ENCODE peak calls at places on chromosomes 3 and 15, in five cellular contexts. X, T, V, J and R are unnamed samples.

GRCh38 chr3:169457807-169458206 is 205.7 kb downstream of the MECOM start:
- DNase-seq in T (no peak), X (no peak), J (no peak), V (no peak), R (no peak)

GRCh38 chr15:50183112-50183794 is 1.3 kb downstream of the SLC27A2 start:
- DNase-seq in T (peak; percentile 60), X (no peak), V (no peak), J (peak; percentile 21), R (no peak)

GRCh38 chr3:86418861-86419260 is 572.1 kb downstream of the VGLL3 start:
- DNase-seq in V (no peak), T (no peak), J (no peak), X (no peak), R (no peak)

GRCh38 chr3:24052446-24052845 is 107.4 kb downstream of the NR1D2 start:
- DNase-seq in V (no peak), X (no peak), J (no peak), T (no peak), R (no peak)

GRCh38 chr3:186511245-186511644 is 32.9 kb downstream of the CRYGS start:
- DNase-seq in X (no peak), J (no peak), V (no peak), T (peak; percentile 55), R (no peak)

GRCh38 chr3:45082139-45082538 is 56.0 kb downstream of the CLEC3B start:
- DNase-seq in X (peak; percentile 34), V (peak; percentile 74), T (no peak), J (no peak), R (no peak)

GRCh38 chr3:29468150-29468549 is 187.3 kb downstream of the RBMS3 start:
- DNase-seq in J (no peak), V (no peak), T (no peak), X (no peak), R (no peak)

GRCh38 chr3:10459954-10460754 is 45.2 kb downstream of the ATP2B2 start:
- DNase-seq in X (peak; percentile 83), V (peak; percentile 72), T (peak; percentile 79), J (no peak), R (no peak)

GRCh38 chr3:9194509-9195184 is 54.8 kb downstream of the SRGAP3 start:
- DNase-seq in X (no peak), V (no peak), J (no peak), T (no peak), R (no peak)

GRCh38 chr3:177652556-177653290 is 455.4 kb upstream of the TBL1XR1 start:
- DNase-seq in X (no peak), V (no peak), T (no peak), J (no peak), R (no peak)

GRCh38 chr15:40301467-40302179 is 6.1 kb downstream of the PLCB2 start:
- DNase-seq in T (no peak), V (peak; percentile 24), J (no peak), X (no peak), R (no peak)

GRCh38 chr15:40847225-40847961 is 3.5 kb downstream of the SPINT1 start:
- DNase-seq in X (no peak), T (no peak), J (no peak), V (no peak), R (peak; percentile 12)

GRCh38 chr3:150407818-150408231 is 273 bp upstream of the TSC22D2 start:
- DNase-seq in T (no peak), X (no peak), V (no peak), J (peak; percentile 7), R (no peak)

GRCh38 chr3:14234197-14235002 is 55.8 kb downstream of the LSM3 start:
- DNase-seq in X (peak; percentile 46), V (peak; percentile 83), T (no peak), J (no peak), R (no peak)

GRCh38 chr3:48157950-48158376 is 30.3 kb downstream of the CDC25A start:
- DNase-seq in X (peak; percentile 28), V (peak; percentile 78), T (peak; percentile 57), J (peak; percentile 21), R (no peak)